ENCODE peak calls at places on chromosomes 3 and 15, in four cellular contexts. E, P, H and X are unnamed samples.

GRCh38 chr15:34799149-34799824 is 3.9 kb upstream of the ACTC1 start:
- DNase-seq in H (no peak), E (no peak), P (peak), X (no peak)

GRCh38 chr15:98455899-98456298 is 192.4 kb upstream of the IGF1R start:
- DNase-seq in E (no peak), P (no peak), H (no peak), X (no peak)

GRCh38 chr3:10558726-10559125 is 53.3 kb upstream of the ATP2B2 start:
- DNase-seq in E (no peak), P (no peak), H (peak), X (no peak)

GRCh38 chr15:73957276-73957675 is 31.0 kb downstream of the LOXL1 start:
- DNase-seq in H (no peak), E (peak), P (no peak), X (peak)

GRCh38 chr3:136632625-136633081 is 119.5 kb downstream of the STAG1 start:
- DNase-seq in E (no peak), P (no peak), H (no peak), X (no peak)

GRCh38 chr3:127275287-127275781 is 12.5 kb downstream of the PRR20G start:
- DNase-seq in H (no peak), P (no peak), E (no peak), X (no peak)

GRCh38 chr15:79436037-79436780 is 4.1 kb downstream of the MINAR1 start:
- DNase-seq in H (no peak), E (no peak), P (no peak), X (no peak)

GRCh38 chr3:133531981-133532380 is 41.5 kb upstream of the CDV3 start:
- DNase-seq in E (no peak), H (no peak), P (no peak), X (no peak)

GRCh38 chr3:32399030-32399620 is 7.5 kb downstream of the CMTM7 start:
- DNase-seq in H (no peak), E (no peak), P (no peak), X (no peak)

GRCh38 chr3:134857356-134857755 is 62.3 kb downstream of the EPHB1 start:
- DNase-seq in P (no peak), E (no peak), H (peak), X (no peak)

GRCh38 chr3:54999801-55000200 is 71.9 kb upstream of the LRTM1 start:
- DNase-seq in P (no peak), E (no peak), H (no peak), X (no peak)

GRCh38 chr15:44450172-44450571 is 22.7 kb downstream of the CTDSPL2 start:
- DNase-seq in H (no peak), E (no peak), P (no peak), X (no peak)

GRCh38 chr15:44443515-44443914 is 16.1 kb downstream of the CTDSPL2 start:
- DNase-seq in H (no peak), E (no peak), P (no peak), X (no peak)

GRCh38 chr15:44447772-44448376 is 20.4 kb downstream of the CTDSPL2 start:
- DNase-seq in E (no peak), P (no peak), H (no peak), X (no peak)
- TF ChIP-seq POLR2A in E (peak), P (no peak), H (no peak), X (no peak)

GRCh38 chr3:29871087-29871486 is 590.2 kb downstream of the RBMS3 start:
- DNase-seq in P (no peak), H (no peak), E (no peak), X (no peak)
- TF ChIP-seq POLR2AphosphoS5 in P (no peak), H (no peak), E (no peak), X (no peak)

DNA sequence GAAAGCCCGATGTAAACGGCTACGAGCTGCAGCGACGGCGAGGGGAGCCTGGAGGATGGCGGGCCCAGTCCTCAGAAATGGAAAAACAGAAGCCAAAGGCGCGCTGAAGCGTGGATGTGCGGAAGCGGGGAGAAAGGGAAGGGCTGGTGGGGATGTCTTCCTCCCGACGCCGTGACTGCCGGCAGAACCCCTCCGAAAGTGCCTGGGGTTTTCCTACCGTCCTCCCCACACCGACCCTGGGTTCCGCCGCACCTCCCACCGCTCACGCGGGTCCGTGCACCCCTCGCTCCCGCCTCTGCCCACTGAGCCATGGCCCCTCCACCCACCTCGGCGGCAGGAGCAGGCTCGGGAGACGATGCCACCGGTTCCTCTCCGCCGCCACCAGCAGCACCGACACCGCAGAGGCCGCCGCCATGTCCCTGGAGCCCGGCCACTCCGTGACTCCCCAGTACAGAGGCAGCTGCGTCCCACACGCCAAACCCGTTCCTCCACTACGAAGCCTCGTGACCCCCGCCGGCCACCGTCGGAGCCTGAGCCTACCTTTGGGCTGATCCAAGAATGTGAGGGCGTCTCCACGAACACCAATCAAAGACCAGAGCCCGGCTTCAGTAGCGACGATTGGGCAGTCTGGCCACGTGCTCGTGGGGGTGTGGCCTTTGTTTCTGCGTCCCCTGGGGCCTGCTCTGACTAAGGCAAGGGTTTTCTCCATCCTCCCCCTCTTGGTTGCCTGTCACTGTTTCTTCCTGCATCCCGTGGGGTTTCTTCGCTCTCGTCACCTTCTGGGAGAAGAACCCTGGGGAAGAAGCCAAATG is at the start of gene MCCC1:
- DNase-seq in P (peak), E (peak), H (peak), X (peak)
- TF ChIP-seq POLR2A in P (no peak), E (peak), H (no peak), X (peak)

DNA sequence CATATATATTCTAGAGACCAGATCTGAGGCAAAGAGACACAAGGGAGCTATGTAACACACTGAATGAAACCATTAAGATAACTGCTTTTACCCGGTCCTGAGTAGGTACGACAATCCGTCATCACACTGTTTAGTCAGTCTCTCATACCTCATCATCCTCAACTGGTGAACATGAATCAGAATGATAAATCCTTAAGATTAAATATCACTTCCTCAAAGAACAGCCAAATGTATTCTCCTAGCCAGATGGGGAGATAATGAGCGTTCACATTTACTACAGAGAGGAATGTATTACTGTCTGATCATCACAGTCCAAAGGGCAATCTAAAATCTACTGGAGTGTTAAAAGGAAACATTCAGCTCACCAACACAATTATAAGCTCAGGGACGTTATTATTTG is 319.4 kb upstream of the STAC start:
- DNase-seq in P (no peak), E (no peak), H (no peak), X (no peak)
- TF ChIP-seq POLR2AphosphoS5 in P (no peak), E (no peak), H (no peak), X (no peak)

GRCh38 chr15:59298255-59298856 is 74.3 kb downstream of the MYO1E start:
- DNase-seq in H (no peak), E (peak), P (no peak), X (peak)
- TF ChIP-seq POLR2A in H (no peak), E (peak), P (no peak), X (no peak)

DNA sequence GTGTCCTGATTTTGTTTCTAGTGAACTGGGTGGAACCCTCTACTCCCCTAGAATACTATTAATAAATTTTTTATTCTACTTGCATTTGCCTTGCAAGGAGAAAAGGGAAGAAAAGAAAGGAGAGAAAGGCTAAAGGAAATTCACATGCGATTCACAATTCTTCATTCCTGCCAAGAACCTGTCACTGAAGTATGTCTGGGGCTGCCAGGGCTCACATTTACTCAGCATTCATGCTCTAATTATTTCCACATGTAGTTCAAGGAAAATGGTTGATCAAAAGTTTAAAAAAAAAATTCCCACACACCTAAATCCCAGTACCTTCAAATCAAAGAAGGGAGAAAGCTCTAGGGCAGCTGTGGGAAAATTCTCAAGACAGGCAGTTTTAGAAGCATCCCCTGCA is 24.9 kb downstream of the FSTL1 start:
- DNase-seq in H (peak), E (no peak), P (no peak), X (no peak)
- TF ChIP-seq POLR2AphosphoS5 in H (no peak), E (no peak), P (no peak), X (no peak)

DNA sequence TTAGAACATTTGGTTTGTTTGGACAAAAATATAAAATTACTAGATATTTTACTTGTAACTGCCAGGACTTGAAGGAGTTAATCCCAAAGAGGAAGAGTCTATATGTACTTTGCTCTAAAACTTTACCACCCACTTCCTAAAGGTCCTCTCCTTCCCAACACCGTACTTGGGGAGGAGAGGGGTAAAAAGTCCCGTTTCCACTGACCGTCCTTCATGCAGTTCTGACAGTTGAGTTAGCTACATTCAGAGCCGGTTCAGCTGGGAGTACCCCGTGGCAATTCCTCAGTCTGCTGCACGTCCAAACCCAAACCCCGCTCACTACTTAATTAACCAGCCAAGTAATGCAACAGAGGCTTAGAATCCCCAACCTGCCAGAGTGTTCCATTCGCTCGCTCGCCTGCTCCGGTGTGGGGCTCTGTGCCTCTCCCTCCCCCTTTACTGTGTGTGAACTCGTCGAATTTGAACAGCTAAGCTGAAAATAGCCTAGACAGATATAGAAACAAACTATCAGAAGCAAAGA is 519.7 kb downstream of the FOXP1 start:
- DNase-seq in H (no peak), E (no peak), P (no peak), X (no peak)
- TF ChIP-seq POLR2A in H (no peak), E (no peak), P (no peak), X (no peak)